ENCODE peak calls at places on chromosomes 13 and 19, in five cellular contexts. One of them, this sample, is unnamed.

GRCh38 chr19:44430956-44431355 is 17.3 kb downstream of the ZNF229 start:
- DNase-seq in mammary epithelial cell: peak; percentile 12
- DNase-seq in aorta: no peak
- DNase-seq in astrocyte of the spinal cord: no peak
- DNase-seq in NB4: no peak
- DNase-seq in this sample: no peak

GRCh38 chr13:42039457-42039945 is 8.9 kb upstream of the DGKH start:
- DNase-seq in mammary epithelial cell: no peak
- DNase-seq in aorta: no peak
- DNase-seq in astrocyte of the spinal cord: no peak
- DNase-seq in NB4: no peak
- DNase-seq in this sample: no peak

GRCh38 chr19:55346725-55347441 is 7.2 kb downstream of the KMT5C start:
- DNase-seq in mammary epithelial cell: no peak
- DNase-seq in aorta: no peak
- DNase-seq in astrocyte of the spinal cord: no peak
- DNase-seq in NB4: no peak
- DNase-seq in this sample: no peak

GRCh38 chr13:54185785-54186184 is 1157.2 kb downstream of the OLFM4 start:
- DNase-seq in mammary epithelial cell: no peak
- DNase-seq in aorta: no peak
- DNase-seq in astrocyte of the spinal cord: no peak
- DNase-seq in NB4: peak; percentile 42
- DNase-seq in this sample: no peak

GRCh38 chr19:30865481-30865880 is 483.8 kb downstream of the TSHZ3 start:
- DNase-seq in mammary epithelial cell: no peak
- DNase-seq in aorta: no peak
- DNase-seq in astrocyte of the spinal cord: no peak
- DNase-seq in NB4: no peak
- DNase-seq in this sample: no peak

GRCh38 chr19:18869781-18870530 is 26.0 kb downstream of the CERS1 start:
- DNase-seq in mammary epithelial cell: no peak
- DNase-seq in aorta: no peak
- DNase-seq in astrocyte of the spinal cord: no peak
- DNase-seq in NB4: no peak
- DNase-seq in this sample: no peak

GRCh38 chr19:41994521-41994971 is 516 bp upstream of the ATP1A3 start:
- DNase-seq in mammary epithelial cell: no peak
- DNase-seq in aorta: no peak
- DNase-seq in astrocyte of the spinal cord: no peak
- DNase-seq in NB4: peak; percentile 45
- DNase-seq in this sample: peak; percentile 14

GRCh38 chr19:49475995-49476880 is 2.2 kb downstream of the FLT3LG start:
- DNase-seq in mammary epithelial cell: no peak
- DNase-seq in aorta: no peak
- DNase-seq in astrocyte of the spinal cord: no peak
- DNase-seq in NB4: peak; percentile 67
- DNase-seq in this sample: peak; percentile 69

GRCh38 chr13:105442941-105443340 is 1092.5 kb downstream of the EFNB2 start:
- DNase-seq in mammary epithelial cell: peak; percentile 99
- DNase-seq in aorta: no peak
- DNase-seq in astrocyte of the spinal cord: peak; percentile 99
- DNase-seq in NB4: no peak
- DNase-seq in this sample: no peak

GRCh38 chr19:33553530-33554310 is 32.1 kb upstream of the PEPD start:
- DNase-seq in mammary epithelial cell: no peak
- DNase-seq in aorta: peak; percentile 21
- DNase-seq in astrocyte of the spinal cord: no peak
- DNase-seq in NB4: no peak
- DNase-seq in this sample: no peak

GRCh38 chr19:2345794-2346663 is 14.0 kb upstream of the TMPRSS9 start:
- DNase-seq in mammary epithelial cell: no peak
- DNase-seq in aorta: no peak
- DNase-seq in astrocyte of the spinal cord: no peak
- DNase-seq in NB4: no peak
- DNase-seq in this sample: no peak

GRCh38 chr13:91045351-91046034 is 302.0 kb upstream of the MIR17HG start:
- DNase-seq in mammary epithelial cell: no peak
- DNase-seq in aorta: no peak
- DNase-seq in astrocyte of the spinal cord: peak; percentile 16
- DNase-seq in NB4: peak; percentile 19
- DNase-seq in this sample: no peak

GRCh38 chr13:114025432-114026127 is 51.7 kb upstream of the C13orf46 start:
- DNase-seq in mammary epithelial cell: no peak
- DNase-seq in aorta: no peak
- DNase-seq in astrocyte of the spinal cord: peak; percentile 86
- DNase-seq in NB4: peak; percentile 66
- DNase-seq in this sample: no peak

GRCh38 chr13:30991922-30992321 is 59.5 kb downstream of the TEX26 start:
- DNase-seq in mammary epithelial cell: no peak
- DNase-seq in aorta: no peak
- DNase-seq in astrocyte of the spinal cord: no peak
- DNase-seq in NB4: no peak
- DNase-seq in this sample: no peak

GRCh38 chr13:52414963-52415362 is 9.0 kb upstream of the THSD1 start:
- DNase-seq in mammary epithelial cell: peak; percentile 92
- DNase-seq in aorta: no peak
- DNase-seq in astrocyte of the spinal cord: peak; percentile 31
- DNase-seq in NB4: no peak
- DNase-seq in this sample: no peak

GRCh38 chr13:35956074-35956473 is 175.1 kb downstream of the DCLK1 start:
- DNase-seq in mammary epithelial cell: no peak
- DNase-seq in aorta: no peak
- DNase-seq in astrocyte of the spinal cord: no peak
- DNase-seq in NB4: no peak
- DNase-seq in this sample: no peak

GRCh38 chr19:5334366-5334739 is 6.3 kb downstream of the PTPRS start:
- DNase-seq in mammary epithelial cell: no peak
- DNase-seq in aorta: no peak
- DNase-seq in astrocyte of the spinal cord: no peak
- DNase-seq in NB4: no peak
- DNase-seq in this sample: no peak

GRCh38 chr13:112456138-112457056 is 80.2 kb downstream of the SPACA7 start:
- DNase-seq in mammary epithelial cell: no peak
- DNase-seq in aorta: no peak
- DNase-seq in astrocyte of the spinal cord: no peak
- DNase-seq in NB4: no peak
- DNase-seq in this sample: no peak

GRCh38 chr19:31674503-31675186 is 325.4 kb upstream of the TSHZ3 start:
- DNase-seq in mammary epithelial cell: peak; percentile 81
- DNase-seq in aorta: no peak
- DNase-seq in astrocyte of the spinal cord: peak; percentile 66
- DNase-seq in NB4: no peak
- DNase-seq in this sample: no peak

GRCh38 chr13:106752584-106753202 is 184.8 kb upstream of the ARGLU1 start:
- DNase-seq in mammary epithelial cell: no peak
- DNase-seq in aorta: no peak
- DNase-seq in astrocyte of the spinal cord: no peak
- DNase-seq in NB4: no peak
- DNase-seq in this sample: no peak

GRCh38 chr13:81874681-81875661 is 1534.0 kb upstream of the SPRY2 start:
- DNase-seq in mammary epithelial cell: no peak
- DNase-seq in aorta: no peak
- DNase-seq in astrocyte of the spinal cord: no peak
- DNase-seq in NB4: no peak
- DNase-seq in this sample: no peak

This sample was measured in naive thymus-derived CD4-positive, alpha-beta T cell.